ENCODE peak calls at places on chromosomes 6 and 20, in four cellular contexts. One of them, this sample, is unnamed.

GRCh38 chr6:159052720-159053119 is 7.9 kb upstream of the TAGAP start:
- DNase-seq in Right ventricle myocardium superior: no peak
- DNase-seq in HFFc6: no peak
- DNase-seq in NCI-H460: no peak
- DNase-seq in this sample: no peak

GRCh38 chr6:87755697-87756671 is 54.0 kb upstream of the AKIRIN2 start:
- DNase-seq in Right ventricle myocardium superior: no peak
- DNase-seq in HFFc6: no peak
- DNase-seq in NCI-H460: no peak
- DNase-seq in this sample: no peak

GRCh38 chr6:68634503-68635411 is at the start of gene ADGRB3:
- DNase-seq in Right ventricle myocardium superior: peak; percentile 89
- DNase-seq in HFFc6: no peak
- DNase-seq in NCI-H460: peak; percentile 59
- DNase-seq in this sample: peak; percentile 90

GRCh38 chr6:47403801-47404200 is 73.8 kb upstream of the CD2AP start:
- DNase-seq in Right ventricle myocardium superior: no peak
- DNase-seq in HFFc6: no peak
- DNase-seq in NCI-H460: no peak
- DNase-seq in this sample: no peak

GRCh38 chr20:31620246-31620645 is 15.2 kb downstream of the ID1 start:
- DNase-seq in Right ventricle myocardium superior: no peak
- DNase-seq in HFFc6: no peak
- DNase-seq in NCI-H460: no peak
- DNase-seq in this sample: no peak

GRCh38 chr6:17042422-17043147 is 59.3 kb upstream of the STMND1 start:
- DNase-seq in Right ventricle myocardium superior: no peak
- DNase-seq in HFFc6: peak; percentile 54
- DNase-seq in NCI-H460: peak; percentile 36
- DNase-seq in this sample: no peak

GRCh38 chr20:57657537-57658446 is 37.6 kb upstream of the ZBP1 start:
- DNase-seq in Right ventricle myocardium superior: peak; percentile 74
- DNase-seq in HFFc6: no peak
- DNase-seq in NCI-H460: no peak
- DNase-seq in this sample: peak; percentile 79

GRCh38 chr20:12916699-12917098 is 92.1 kb upstream of the SPTLC3 start:
- DNase-seq in Right ventricle myocardium superior: no peak
- DNase-seq in HFFc6: no peak
- DNase-seq in NCI-H460: no peak
- DNase-seq in this sample: no peak

GRCh38 chr6:81228912-81229540 is 523.5 kb downstream of the TENT5A start:
- DNase-seq in Right ventricle myocardium superior: no peak
- DNase-seq in HFFc6: peak; percentile 68
- DNase-seq in NCI-H460: peak; percentile 30
- DNase-seq in this sample: no peak

GRCh38 chr6:117829594-117830319 is 77.3 kb upstream of the SLC35F1 start:
- DNase-seq in Right ventricle myocardium superior: no peak
- DNase-seq in HFFc6: peak; percentile 35
- DNase-seq in NCI-H460: no peak
- DNase-seq in this sample: no peak

GRCh38 chr6:53829698-53830221 is 35.0 kb downstream of the LRRC1 start:
- DNase-seq in Right ventricle myocardium superior: no peak
- DNase-seq in HFFc6: no peak
- DNase-seq in NCI-H460: no peak
- DNase-seq in this sample: no peak

GRCh38 chr6:155895641-155896040 is 440.0 kb upstream of the NOX3 start:
- DNase-seq in Right ventricle myocardium superior: no peak
- DNase-seq in HFFc6: no peak
- DNase-seq in NCI-H460: no peak
- DNase-seq in this sample: no peak

GRCh38 chr20:56630086-56630493 is 984 bp downstream of the TFAP2C start:
- DNase-seq in Right ventricle myocardium superior: peak; percentile 47
- DNase-seq in HFFc6: peak; percentile 78
- DNase-seq in NCI-H460: peak; percentile 67
- DNase-seq in this sample: no peak

GRCh38 chr6:12343122-12343439 is 52.9 kb downstream of the EDN1 start:
- DNase-seq in Right ventricle myocardium superior: no peak
- DNase-seq in HFFc6: peak; percentile 21
- DNase-seq in NCI-H460: no peak
- DNase-seq in this sample: no peak

GRCh38 chr6:40473026-40473425 is 114.1 kb downstream of the LRFN2 start:
- DNase-seq in Right ventricle myocardium superior: no peak
- DNase-seq in HFFc6: no peak
- DNase-seq in NCI-H460: no peak
- DNase-seq in this sample: no peak

GRCh38 chr6:148874698-148875293 is 128.0 kb downstream of the UST start:
- DNase-seq in Right ventricle myocardium superior: peak; percentile 52
- DNase-seq in HFFc6: no peak
- DNase-seq in NCI-H460: no peak
- DNase-seq in this sample: no peak

GRCh38 chr6:26045046-26045938 is 41.9 kb upstream of the HFE start:
- DNase-seq in Right ventricle myocardium superior: peak; percentile 66
- DNase-seq in HFFc6: peak; percentile 98
- DNase-seq in NCI-H460: no peak
- DNase-seq in this sample: peak; percentile 87

GRCh38 chr6:151716446-151717047 is 90.9 kb upstream of the ESR1 start:
- DNase-seq in Right ventricle myocardium superior: no peak
- DNase-seq in HFFc6: no peak
- DNase-seq in NCI-H460: no peak
- DNase-seq in this sample: no peak

GRCh38 chr6:144055121-144055931 is 40.0 kb downstream of the SF3B5 start:
- DNase-seq in Right ventricle myocardium superior: no peak
- DNase-seq in HFFc6: no peak
- DNase-seq in NCI-H460: no peak
- DNase-seq in this sample: no peak